ENCODE peak calls at places on chromosomes 6 and 20, in eight cellular contexts. One of them, this sample, is unnamed.

GRCh38 chr6:163764565-163764964 is 350.0 kb downstream of the QKI start:
- DNase-seq in endodermal cell: no peak
- DNase-seq in HCT116: no peak
- DNase-seq in CD8-positive, alpha-beta T cell: no peak
- DNase-seq in Caco-2: no peak
- DNase-seq in mucosa of descending colon: no peak
- DNase-seq in ovary: no peak
- DNase-seq in spleen: no peak
- DNase-seq in this sample: no peak

GRCh38 chr6:129115491-129115890 is 232.6 kb downstream of the LAMA2 start:
- DNase-seq in mucosa of descending colon: no peak
- DNase-seq in endodermal cell: no peak
- DNase-seq in spleen: no peak
- DNase-seq in HCT116: no peak
- DNase-seq in CD8-positive, alpha-beta T cell: no peak
- DNase-seq in Caco-2: no peak
- DNase-seq in ovary: no peak
- DNase-seq in this sample: no peak

GRCh38 chr6:2766767-2767314 is 1.6 kb downstream of the WRNIP1 start:
- DNase-seq in ovary: no peak
- DNase-seq in mucosa of descending colon: no peak
- DNase-seq in Caco-2: no peak
- DNase-seq in HCT116: no peak
- DNase-seq in CD8-positive, alpha-beta T cell: no peak
- DNase-seq in spleen: no peak
- DNase-seq in endodermal cell: no peak
- DNase-seq in this sample: no peak

GRCh38 chr6:90097357-90097756 is 199.3 kb downstream of the BACH2 start:
- DNase-seq in CD8-positive, alpha-beta T cell: no peak
- DNase-seq in mucosa of descending colon: no peak
- DNase-seq in ovary: no peak
- DNase-seq in HCT116: no peak
- DNase-seq in endodermal cell: no peak
- DNase-seq in spleen: no peak
- DNase-seq in Caco-2: no peak
- DNase-seq in this sample: no peak

GRCh38 chr6:160678744-160679401 is 14.8 kb upstream of the LPA start:
- DNase-seq in Caco-2: no peak
- DNase-seq in endodermal cell: peak; percentile 61
- DNase-seq in spleen: no peak
- DNase-seq in HCT116: no peak
- DNase-seq in CD8-positive, alpha-beta T cell: no peak
- DNase-seq in ovary: no peak
- DNase-seq in mucosa of descending colon: no peak
- DNase-seq in this sample: no peak

GRCh38 chr20:56503911-56504310 is 20.6 kb upstream of the FAM209A start:
- DNase-seq in spleen: no peak
- DNase-seq in CD8-positive, alpha-beta T cell: no peak
- DNase-seq in ovary: no peak
- DNase-seq in mucosa of descending colon: no peak
- DNase-seq in HCT116: no peak
- DNase-seq in endodermal cell: peak; percentile 52
- DNase-seq in Caco-2: no peak
- DNase-seq in this sample: no peak

GRCh38 chr6:122657601-122658000 is 47.4 kb downstream of the PKIB start:
- DNase-seq in HCT116: no peak
- DNase-seq in Caco-2: no peak
- DNase-seq in spleen: no peak
- DNase-seq in ovary: no peak
- DNase-seq in mucosa of descending colon: no peak
- DNase-seq in CD8-positive, alpha-beta T cell: no peak
- DNase-seq in endodermal cell: no peak
- DNase-seq in this sample: no peak

GRCh38 chr6:39251406-39251805 is 22.1 kb upstream of the KCNK5 start:
- DNase-seq in spleen: peak; percentile 15
- DNase-seq in CD8-positive, alpha-beta T cell: no peak
- DNase-seq in HCT116: no peak
- DNase-seq in ovary: no peak
- DNase-seq in Caco-2: no peak
- DNase-seq in mucosa of descending colon: no peak
- DNase-seq in endodermal cell: no peak
- DNase-seq in this sample: no peak

DNA sequence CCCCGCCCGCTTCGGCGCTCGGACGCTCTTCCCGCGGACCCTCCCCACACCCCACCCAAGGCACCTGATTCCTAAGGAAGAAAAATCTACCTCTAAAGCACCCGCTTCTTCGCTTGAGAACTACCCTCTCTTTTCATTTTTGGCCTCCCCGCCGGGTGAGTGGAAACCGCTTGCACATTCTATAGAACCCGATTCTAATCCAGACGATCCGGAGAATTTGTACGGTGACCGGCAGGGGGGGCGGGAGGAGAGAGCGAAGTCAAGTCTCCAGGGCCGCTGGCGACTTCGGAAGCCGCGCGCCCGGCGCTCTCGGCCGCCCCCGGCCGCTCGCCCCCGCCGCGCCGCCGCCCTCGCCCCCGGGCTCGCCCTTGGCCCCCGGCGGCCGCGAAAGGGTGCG is at the start of gene RBM24:
- DNase-seq in Caco-2: peak; percentile 71
- DNase-seq in mucosa of descending colon: peak; percentile 84
- DNase-seq in ovary: peak; percentile 69
- DNase-seq in spleen: no peak
- DNase-seq in HCT116: peak; percentile 51
- DNase-seq in CD8-positive, alpha-beta T cell: no peak
- DNase-seq in endodermal cell: peak; percentile 90
- DNase-seq in this sample: peak; percentile 18
- TF ChIP-seq CTCF in Caco-2: peak; percentile 61
- TF ChIP-seq CTCF in mucosa of descending colon: no peak
- TF ChIP-seq CTCF in ovary: no peak
- TF ChIP-seq CTCF in spleen: no peak
- TF ChIP-seq CTCF in HCT116: peak; percentile 12
- TF ChIP-seq CTCF in CD8-positive, alpha-beta T cell: no peak
- TF ChIP-seq CTCF in endodermal cell: peak; percentile 38
- TF ChIP-seq CTCF in this sample: no peak

DNA sequence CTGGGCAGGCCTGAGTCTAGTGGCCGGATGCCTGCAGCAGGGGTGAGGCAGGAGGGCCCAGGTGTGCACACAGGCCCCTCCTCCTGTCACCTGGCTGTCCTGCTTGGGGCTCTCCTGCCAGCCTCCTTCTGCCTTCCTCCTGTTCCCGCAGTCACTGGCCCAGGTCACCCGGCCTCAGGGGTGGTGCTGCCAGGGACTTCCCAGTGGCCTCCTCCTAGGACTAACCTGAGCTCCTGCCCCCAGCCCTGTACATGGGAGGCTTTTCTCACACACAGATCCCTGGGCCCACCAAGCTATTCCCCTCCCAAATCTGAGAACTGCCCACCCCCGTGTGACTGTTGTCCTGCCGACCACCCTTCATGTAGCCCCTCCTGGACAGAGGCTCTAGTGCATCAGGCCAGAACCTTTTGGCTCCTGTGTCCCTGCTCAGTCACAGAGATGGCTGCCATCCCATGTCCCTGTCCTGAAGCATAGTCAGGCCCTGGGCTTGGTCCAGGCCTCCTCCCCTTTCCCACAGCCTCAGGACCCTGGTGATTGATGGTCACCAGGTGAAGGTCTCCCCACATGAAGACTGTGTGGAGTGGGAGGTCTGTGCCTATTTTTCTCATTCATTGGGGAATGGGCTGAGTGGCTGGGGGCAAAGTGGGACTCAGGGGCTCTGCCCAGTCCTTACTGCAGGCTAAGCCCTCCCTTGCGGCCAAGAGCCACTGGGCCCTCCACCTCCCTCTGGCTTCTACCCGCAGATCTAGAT is 1.1 kb upstream of the ULBP1 start:
- DNase-seq in endodermal cell: no peak
- DNase-seq in Caco-2: no peak
- DNase-seq in mucosa of descending colon: no peak
- DNase-seq in HCT116: no peak
- DNase-seq in ovary: no peak
- DNase-seq in spleen: no peak
- DNase-seq in CD8-positive, alpha-beta T cell: no peak
- DNase-seq in this sample: no peak
- H3K4me3 ChIP-seq in endodermal cell: peak overlapping the region; percentile 84
- H3K4me3 ChIP-seq in Caco-2: no peak overlapping the region
- H3K4me3 ChIP-seq in mucosa of descending colon: no peak overlapping the region
- H3K4me3 ChIP-seq in HCT116: no peak overlapping the region
- H3K4me3 ChIP-seq in ovary: no peak overlapping the region
- H3K4me3 ChIP-seq in spleen: peak overlapping the region; percentile 63
- H3K4me3 ChIP-seq in CD8-positive, alpha-beta T cell: peak overlapping the region; percentile 74
- H3K4me3 ChIP-seq in this sample: peak overlapping the region; percentile 65

DNA sequence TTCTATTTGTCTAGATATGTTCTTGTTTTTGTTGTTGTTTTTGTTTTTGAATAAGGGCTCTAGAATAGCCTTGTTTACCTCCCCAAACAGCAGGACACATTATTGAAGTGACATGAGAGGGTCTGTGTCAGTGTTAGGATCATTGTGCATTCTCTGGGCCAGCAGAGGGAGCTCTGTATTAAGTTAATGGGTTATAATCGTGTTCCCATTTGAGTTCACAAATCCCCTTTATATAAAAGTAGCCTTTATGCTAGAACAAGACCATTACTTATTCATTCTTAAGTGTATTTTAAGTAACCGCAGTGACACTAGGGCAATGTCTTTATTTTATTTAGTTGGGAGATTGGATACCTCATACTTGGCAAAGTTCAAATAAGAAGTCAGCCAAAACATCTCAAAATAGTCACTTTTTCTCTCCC is 44.8 kb downstream of the STK4 start:
- DNase-seq in spleen: no peak
- DNase-seq in HCT116: peak; percentile 36
- DNase-seq in CD8-positive, alpha-beta T cell: no peak
- DNase-seq in Caco-2: peak; percentile 70
- DNase-seq in ovary: peak; percentile 50
- DNase-seq in endodermal cell: peak; percentile 82
- DNase-seq in mucosa of descending colon: no peak
- DNase-seq in this sample: peak; percentile 64
- H3K4me1 ChIP-seq in spleen: peaks cover 7% of the 10 kb centered on the region
- H3K4me1 ChIP-seq in HCT116: peaks cover 19% of the 10 kb centered on the region
- H3K4me1 ChIP-seq in CD8-positive, alpha-beta T cell: peaks cover 23% of the 10 kb centered on the region
- H3K4me1 ChIP-seq in Caco-2: peaks cover 44% of the 10 kb centered on the region
- H3K4me1 ChIP-seq in ovary: peaks cover under 1% of the 10 kb centered on the region
- H3K4me1 ChIP-seq in endodermal cell: peaks cover 1% of the 10 kb centered on the region
- H3K4me1 ChIP-seq in mucosa of descending colon: peaks cover 7% of the 10 kb centered on the region
- H3K4me1 ChIP-seq in this sample: peaks cover 6% of the 10 kb centered on the region

DNA sequence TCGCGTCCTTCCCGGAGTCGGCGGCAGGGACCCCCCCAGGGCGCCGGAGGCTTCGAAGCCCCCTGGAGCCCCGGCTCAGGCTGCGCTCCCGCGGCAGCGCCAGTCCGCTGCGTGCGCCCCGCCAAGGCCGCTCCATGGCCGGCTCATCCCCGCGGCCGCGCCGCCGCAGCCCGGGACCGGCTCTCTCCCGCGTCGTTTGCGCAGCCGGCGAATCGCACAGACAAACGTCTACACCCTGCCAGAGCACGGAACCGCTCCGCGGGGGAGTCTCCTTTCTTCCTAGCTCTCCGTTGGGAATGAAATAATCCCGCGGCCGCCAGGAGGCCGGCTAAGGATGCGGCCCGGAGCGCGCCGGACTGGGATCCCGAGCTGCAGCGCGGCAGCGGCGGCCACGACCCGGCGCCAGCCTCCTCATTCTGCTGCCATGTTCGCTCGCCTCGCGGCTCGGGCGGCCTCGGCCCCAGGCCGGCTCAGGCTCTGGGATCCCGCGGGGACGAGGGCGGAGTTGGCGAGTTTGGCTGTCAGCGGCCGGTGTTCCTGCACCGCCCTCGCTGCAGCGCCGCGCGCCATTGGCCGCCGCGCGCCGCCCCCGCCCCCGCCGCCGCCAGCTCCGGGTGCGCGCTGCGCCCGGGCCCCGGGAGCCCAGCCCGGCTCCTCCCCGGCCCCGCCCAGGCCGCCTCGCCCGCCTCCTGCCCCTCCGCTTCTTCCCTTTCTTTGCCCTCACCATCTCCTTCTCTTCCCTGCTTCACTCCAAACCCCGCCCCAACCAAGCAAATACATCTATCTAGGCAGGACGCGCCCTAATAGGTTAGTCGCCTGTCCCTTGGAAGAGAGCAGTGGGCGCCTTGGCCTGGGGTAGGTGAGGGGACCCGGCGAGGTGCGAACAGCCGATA is at the start of gene GFOD1:
- DNase-seq in ovary: peak; percentile 78
- DNase-seq in HCT116: peak; percentile 42
- DNase-seq in endodermal cell: peak; percentile 96
- DNase-seq in spleen: peak; percentile 98
- DNase-seq in mucosa of descending colon: peak; percentile 93
- DNase-seq in CD8-positive, alpha-beta T cell: peak; percentile 28
- DNase-seq in Caco-2: peak; percentile 68
- DNase-seq in this sample: peak; percentile 91
- TF ChIP-seq CTCF in ovary: no peak
- TF ChIP-seq CTCF in HCT116: peak; percentile 17
- TF ChIP-seq CTCF in endodermal cell: peak; percentile 61
- TF ChIP-seq CTCF in spleen: no peak
- TF ChIP-seq CTCF in mucosa of descending colon: no peak
- TF ChIP-seq CTCF in CD8-positive, alpha-beta T cell: no peak
- TF ChIP-seq CTCF in Caco-2: no peak
- TF ChIP-seq CTCF in this sample: no peak

DNA sequence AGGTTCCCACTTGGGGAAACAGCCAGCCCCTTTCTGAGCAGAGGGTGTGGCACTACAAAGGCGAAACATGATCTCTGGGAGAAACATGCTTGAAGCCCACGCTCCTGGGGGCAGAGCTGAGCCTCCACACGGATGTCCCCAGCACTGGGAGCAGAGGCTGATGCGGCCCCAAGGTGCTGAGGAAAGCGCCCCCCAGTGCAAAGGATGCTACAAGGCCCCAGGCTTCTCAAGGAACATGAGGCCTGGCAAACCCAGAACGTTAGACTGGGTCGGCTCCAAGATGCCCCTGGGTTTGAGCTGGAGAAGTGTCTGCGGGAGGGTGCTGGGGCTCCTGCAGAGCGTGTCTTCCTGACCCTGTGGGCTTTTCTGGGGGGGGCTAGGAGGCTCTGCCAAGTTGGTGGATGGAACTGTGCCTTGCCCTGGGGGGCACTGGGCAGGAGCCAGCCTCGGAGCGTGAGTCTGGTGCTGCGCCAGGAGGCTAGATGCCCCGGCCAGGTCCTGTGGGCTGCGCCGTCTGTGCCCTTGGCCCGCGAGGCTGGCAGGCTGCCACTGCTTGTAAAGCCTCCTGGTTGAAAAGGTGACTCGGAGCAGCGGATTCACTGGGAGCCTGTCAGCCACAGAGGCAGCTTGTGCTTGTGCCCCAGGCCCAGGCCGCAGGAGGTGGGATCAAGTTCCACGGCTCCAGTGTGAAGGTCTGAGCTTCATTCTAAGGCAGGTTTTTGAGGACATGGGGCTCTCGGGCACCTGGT is 8.1 kb downstream of the SYNJ2 start:
- DNase-seq in endodermal cell: peak; percentile 66
- DNase-seq in mucosa of descending colon: peak; percentile 90
- DNase-seq in Caco-2: no peak
- DNase-seq in HCT116: no peak
- DNase-seq in ovary: peak; percentile 82
- DNase-seq in spleen: peak; percentile 77
- DNase-seq in CD8-positive, alpha-beta T cell: no peak
- DNase-seq in this sample: peak; percentile 85
- H3K4me3 ChIP-seq in endodermal cell: no peak overlapping the region
- H3K4me3 ChIP-seq in mucosa of descending colon: no peak overlapping the region
- H3K4me3 ChIP-seq in Caco-2: no peak overlapping the region
- H3K4me3 ChIP-seq in HCT116: no peak overlapping the region
- H3K4me3 ChIP-seq in ovary: no peak overlapping the region
- H3K4me3 ChIP-seq in spleen: no peak overlapping the region
- H3K4me3 ChIP-seq in CD8-positive, alpha-beta T cell: peak overlapping the region; percentile 38
- H3K4me3 ChIP-seq in this sample: peak overlapping the region; percentile 30

GRCh38 chr20:38141889-38142494 is 23.1 kb downstream of the TGM2 start:
- DNase-seq in mucosa of descending colon: peak; percentile 24
- DNase-seq in endodermal cell: no peak
- DNase-seq in Caco-2: no peak
- DNase-seq in spleen: peak; percentile 55
- DNase-seq in HCT116: no peak
- DNase-seq in ovary: no peak
- DNase-seq in CD8-positive, alpha-beta T cell: no peak
- DNase-seq in this sample: no peak
- H3K4me1 ChIP-seq in mucosa of descending colon: peaks cover 17% of the 10 kb centered on the region
- H3K4me1 ChIP-seq in endodermal cell: no peaks in the 10 kb centered on the region
- H3K4me1 ChIP-seq in Caco-2: peaks cover 68% of the 10 kb centered on the region
- H3K4me1 ChIP-seq in spleen: peaks cover 37% of the 10 kb centered on the region
- H3K4me1 ChIP-seq in HCT116: peaks cover 32% of the 10 kb centered on the region
- H3K4me1 ChIP-seq in ovary: peaks cover 17% of the 10 kb centered on the region
- H3K4me1 ChIP-seq in CD8-positive, alpha-beta T cell: no peaks in the 10 kb centered on the region
- H3K4me1 ChIP-seq in this sample: peaks cover 37% of the 10 kb centered on the region